ENCODE peak calls at places on chromosomes 6 and 20, in six cellular contexts. One of them, this sample, is unnamed. For H3K9me3, the result is how much of the 10 kb centered on the place peaks cover.

GRCh38 chr6:3727593-3728108 is 23.9 kb downstream of the PXDC1 start:
- DNase-seq in CD8-positive, alpha-beta memory T cell: no peak
- DNase-seq in GM23248: no peak
- DNase-seq in Peyer's patch: peak
- DNase-seq in heart left ventricle: no peak
- DNase-seq in esophagus squamous epithelium: no peak
- DNase-seq in this sample: no peak

GRCh38 chr20:53364617-53365016 is 229.0 kb downstream of the ZNF217 start:
- DNase-seq in GM23248: no peak
- DNase-seq in heart left ventricle: no peak
- DNase-seq in esophagus squamous epithelium: no peak
- DNase-seq in Peyer's patch: no peak
- DNase-seq in CD8-positive, alpha-beta memory T cell: no peak
- DNase-seq in this sample: no peak

GRCh38 chr6:158220786-158221442 is 52.8 kb downstream of the GTF2H5 start:
- DNase-seq in CD8-positive, alpha-beta memory T cell: peak
- DNase-seq in GM23248: peak
- DNase-seq in heart left ventricle: peak
- DNase-seq in Peyer's patch: peak
- DNase-seq in esophagus squamous epithelium: peak
- DNase-seq in this sample: peak

GRCh38 chr20:19017104-19017690 is 195.2 kb upstream of the SLC24A3 start:
- DNase-seq in GM23248: no peak
- DNase-seq in CD8-positive, alpha-beta memory T cell: no peak
- DNase-seq in Peyer's patch: no peak
- DNase-seq in heart left ventricle: no peak
- DNase-seq in esophagus squamous epithelium: no peak
- DNase-seq in this sample: no peak

GRCh38 chr20:19121463-19121862 is 91.0 kb upstream of the SLC24A3 start:
- DNase-seq in esophagus squamous epithelium: no peak
- DNase-seq in Peyer's patch: peak
- DNase-seq in CD8-positive, alpha-beta memory T cell: no peak
- DNase-seq in GM23248: no peak
- DNase-seq in heart left ventricle: no peak
- DNase-seq in this sample: no peak

GRCh38 chr6:159594750-159595117 is 98.3 kb downstream of the SOD2 start:
- DNase-seq in heart left ventricle: no peak
- DNase-seq in GM23248: peak
- DNase-seq in CD8-positive, alpha-beta memory T cell: no peak
- DNase-seq in esophagus squamous epithelium: no peak
- DNase-seq in Peyer's patch: no peak
- DNase-seq in this sample: no peak

GRCh38 chr6:15244605-15245360 is 1.1 kb upstream of the JARID2 start:
- DNase-seq in CD8-positive, alpha-beta memory T cell: no peak
- DNase-seq in GM23248: peak
- DNase-seq in Peyer's patch: peak
- DNase-seq in esophagus squamous epithelium: no peak
- DNase-seq in heart left ventricle: peak
- DNase-seq in this sample: peak

GRCh38 chr6:47130086-47130485 is 88.0 kb upstream of the ADGRF1 start:
- DNase-seq in heart left ventricle: no peak
- DNase-seq in GM23248: no peak
- DNase-seq in CD8-positive, alpha-beta memory T cell: no peak
- DNase-seq in esophagus squamous epithelium: no peak
- DNase-seq in Peyer's patch: no peak
- DNase-seq in this sample: no peak

GRCh38 chr6:125124250-125124777 is 29.3 kb upstream of the TPD52L1 start:
- DNase-seq in heart left ventricle: no peak
- DNase-seq in GM23248: peak
- DNase-seq in esophagus squamous epithelium: no peak
- DNase-seq in CD8-positive, alpha-beta memory T cell: no peak
- DNase-seq in Peyer's patch: no peak
- DNase-seq in this sample: no peak

GRCh38 chr6:149854532-149854931 is 9.6 kb downstream of the LRP11 start:
- DNase-seq in heart left ventricle: no peak
- DNase-seq in GM23248: peak
- DNase-seq in esophagus squamous epithelium: no peak
- DNase-seq in Peyer's patch: no peak
- DNase-seq in CD8-positive, alpha-beta memory T cell: no peak
- DNase-seq in this sample: no peak

GRCh38 chr20:40497781-40498691 is 191.0 kb downstream of the MAFB start:
- DNase-seq in esophagus squamous epithelium: peak
- DNase-seq in CD8-positive, alpha-beta memory T cell: no peak
- DNase-seq in GM23248: peak
- DNase-seq in Peyer's patch: no peak
- DNase-seq in heart left ventricle: peak
- DNase-seq in this sample: peak

GRCh38 chr6:113149511-113149910 is 707.6 kb upstream of the MARCKS start:
- DNase-seq in GM23248: no peak
- DNase-seq in CD8-positive, alpha-beta memory T cell: no peak
- DNase-seq in heart left ventricle: no peak
- DNase-seq in Peyer's patch: no peak
- DNase-seq in esophagus squamous epithelium: no peak
- DNase-seq in this sample: no peak

GRCh38 chr20:10379761-10380160 is 54.3 kb downstream of the MKKS start:
- DNase-seq in esophagus squamous epithelium: no peak
- DNase-seq in CD8-positive, alpha-beta memory T cell: no peak
- DNase-seq in Peyer's patch: no peak
- DNase-seq in GM23248: no peak
- DNase-seq in heart left ventricle: no peak
- DNase-seq in this sample: no peak

GRCh38 chr20:51528263-51529026 is 14.1 kb downstream of the NFATC2 start:
- DNase-seq in Peyer's patch: no peak
- DNase-seq in CD8-positive, alpha-beta memory T cell: peak
- DNase-seq in esophagus squamous epithelium: no peak
- DNase-seq in heart left ventricle: no peak
- DNase-seq in GM23248: no peak
- DNase-seq in this sample: no peak

GRCh38 chr6:52356017-52356416 is 5.9 kb upstream of the PAQR8 start:
- DNase-seq in Peyer's patch: peak
- DNase-seq in heart left ventricle: no peak
- DNase-seq in CD8-positive, alpha-beta memory T cell: no peak
- DNase-seq in GM23248: no peak
- DNase-seq in esophagus squamous epithelium: no peak
- DNase-seq in this sample: no peak

DNA sequence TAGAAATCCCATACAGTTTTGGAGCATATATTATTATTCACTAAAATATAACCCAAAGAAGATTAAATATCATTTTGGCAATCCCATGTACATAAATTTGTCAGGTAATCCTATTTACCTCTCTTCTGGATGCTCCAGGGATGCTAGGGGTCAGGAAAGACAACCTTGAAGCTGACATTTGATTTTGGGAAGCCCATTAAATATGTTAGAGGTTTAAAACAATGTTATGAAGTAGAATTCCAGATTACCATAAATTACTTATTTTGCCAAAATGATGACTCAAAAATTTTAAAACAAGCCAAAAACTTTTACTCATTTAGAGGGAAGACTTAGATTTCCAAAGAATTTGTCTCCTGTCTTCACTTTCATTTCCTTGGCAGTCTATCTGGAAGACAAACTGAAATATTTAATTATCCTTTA is 9.2 kb upstream of the IL22RA2 start:
- DNase-seq in esophagus squamous epithelium: no peak
- DNase-seq in CD8-positive, alpha-beta memory T cell: no peak
- DNase-seq in Peyer's patch: no peak
- DNase-seq in heart left ventricle: no peak
- DNase-seq in GM23248: no peak
- DNase-seq in this sample: no peak
- H3K9me3 ChIP-seq in esophagus squamous epithelium: under half
- H3K9me3 ChIP-seq in CD8-positive, alpha-beta memory T cell: under half
- H3K9me3 ChIP-seq in Peyer's patch: under half
- H3K9me3 ChIP-seq in heart left ventricle: half or more
- H3K9me3 ChIP-seq in GM23248: under half
- H3K9me3 ChIP-seq in this sample: under half

GRCh38 chr20:15835811-15836210 is 737.4 kb downstream of the KIF16B start:
- DNase-seq in heart left ventricle: no peak
- DNase-seq in CD8-positive, alpha-beta memory T cell: no peak
- DNase-seq in Peyer's patch: no peak
- DNase-seq in esophagus squamous epithelium: no peak
- DNase-seq in GM23248: no peak
- DNase-seq in this sample: no peak
- H3K9me3 ChIP-seq in heart left ventricle: under half
- H3K9me3 ChIP-seq in CD8-positive, alpha-beta memory T cell: under half
- H3K9me3 ChIP-seq in Peyer's patch: under half
- H3K9me3 ChIP-seq in esophagus squamous epithelium: under half
- H3K9me3 ChIP-seq in GM23248: under half
- H3K9me3 ChIP-seq in this sample: under half

DNA sequence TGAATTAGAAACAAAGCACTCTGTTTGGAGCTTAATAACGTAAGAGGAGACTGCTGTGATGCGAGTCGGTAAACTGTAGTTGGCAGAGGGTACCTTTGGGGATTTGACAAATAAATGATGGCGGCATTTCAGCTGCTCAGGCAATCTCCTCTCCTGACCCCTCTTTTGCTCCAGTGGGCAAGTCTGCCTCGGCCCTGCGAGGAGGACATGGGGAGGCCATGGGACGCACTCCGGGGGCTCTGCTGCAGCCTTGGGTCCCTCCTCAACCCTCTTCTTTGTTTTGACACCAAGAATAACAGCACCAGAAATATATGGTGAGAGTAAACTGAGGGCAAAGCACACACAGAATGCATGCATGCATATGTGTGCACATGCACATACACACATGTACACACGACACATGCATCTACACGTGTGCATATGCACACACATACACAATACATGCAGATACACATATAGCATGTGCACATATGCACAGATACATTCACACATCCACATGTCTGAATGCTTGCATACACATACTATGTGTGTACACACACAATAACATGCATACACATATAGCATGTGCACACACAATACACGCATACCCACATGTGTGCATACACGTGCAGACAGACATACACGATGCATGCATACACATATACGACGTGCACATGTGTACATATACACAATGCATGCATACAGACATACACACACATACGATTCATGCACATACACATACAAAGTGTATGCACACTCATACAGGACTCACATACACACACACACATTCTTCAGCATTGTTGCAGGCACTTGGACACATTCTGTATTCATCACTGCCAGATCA is 24.4 kb upstream of the IRF4 start:
- DNase-seq in esophagus squamous epithelium: no peak
- DNase-seq in heart left ventricle: no peak
- DNase-seq in Peyer's patch: peak
- DNase-seq in GM23248: no peak
- DNase-seq in CD8-positive, alpha-beta memory T cell: no peak
- DNase-seq in this sample: peak
- H3K9me3 ChIP-seq in esophagus squamous epithelium: under half
- H3K9me3 ChIP-seq in heart left ventricle: under half
- H3K9me3 ChIP-seq in Peyer's patch: under half
- H3K9me3 ChIP-seq in GM23248: under half
- H3K9me3 ChIP-seq in CD8-positive, alpha-beta memory T cell: under half
- H3K9me3 ChIP-seq in this sample: under half

GRCh38 chr6:130229645-130230044 is 6.9 kb upstream of the SAMD3 start:
- DNase-seq in esophagus squamous epithelium: no peak
- DNase-seq in GM23248: no peak
- DNase-seq in CD8-positive, alpha-beta memory T cell: no peak
- DNase-seq in Peyer's patch: no peak
- DNase-seq in heart left ventricle: no peak
- DNase-seq in this sample: no peak
- H3K9me3 ChIP-seq in esophagus squamous epithelium: under half
- H3K9me3 ChIP-seq in GM23248: under half
- H3K9me3 ChIP-seq in CD8-positive, alpha-beta memory T cell: under half
- H3K9me3 ChIP-seq in Peyer's patch: under half
- H3K9me3 ChIP-seq in heart left ventricle: under half
- H3K9me3 ChIP-seq in this sample: under half

DNA sequence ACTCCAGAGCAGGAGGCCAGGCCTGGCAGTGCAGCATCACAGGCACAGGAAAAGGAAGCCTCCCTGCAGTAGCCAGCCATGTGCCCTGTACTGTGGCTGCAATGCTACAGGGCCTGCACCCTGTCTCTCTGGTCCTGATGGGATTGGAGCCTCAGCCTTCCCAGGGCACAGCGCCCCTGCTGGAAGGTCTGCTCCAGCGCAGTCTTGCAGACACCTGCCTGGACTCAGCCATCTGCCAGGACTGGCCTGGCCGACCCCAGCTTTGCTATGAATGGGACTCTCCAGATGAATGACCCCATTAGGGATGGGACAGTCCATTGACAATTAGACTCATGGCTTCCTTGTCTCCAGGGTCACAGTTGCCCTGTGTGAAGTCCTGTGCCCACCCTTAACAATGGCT is 251.6 kb downstream of the ERMARD start:
- DNase-seq in GM23248: no peak
- DNase-seq in Peyer's patch: no peak
- DNase-seq in esophagus squamous epithelium: no peak
- DNase-seq in CD8-positive, alpha-beta memory T cell: no peak
- DNase-seq in heart left ventricle: no peak
- DNase-seq in this sample: peak
- H3K9me3 ChIP-seq in GM23248: under half
- H3K9me3 ChIP-seq in Peyer's patch: under half
- H3K9me3 ChIP-seq in esophagus squamous epithelium: under half
- H3K9me3 ChIP-seq in CD8-positive, alpha-beta memory T cell: under half
- H3K9me3 ChIP-seq in heart left ventricle: under half
- H3K9me3 ChIP-seq in this sample: under half

GRCh38 chr6:62652692-62653328 is 366.8 kb upstream of the KHDRBS2 start:
- DNase-seq in heart left ventricle: no peak
- DNase-seq in GM23248: peak
- DNase-seq in Peyer's patch: no peak
- DNase-seq in esophagus squamous epithelium: no peak
- DNase-seq in CD8-positive, alpha-beta memory T cell: no peak
- DNase-seq in this sample: no peak
- H3K9me3 ChIP-seq in heart left ventricle: half or more
- H3K9me3 ChIP-seq in GM23248: under half
- H3K9me3 ChIP-seq in Peyer's patch: under half
- H3K9me3 ChIP-seq in esophagus squamous epithelium: under half
- H3K9me3 ChIP-seq in CD8-positive, alpha-beta memory T cell: under half
- H3K9me3 ChIP-seq in this sample: under half

GRCh38 chr6:169937389-169938261 is 186.2 kb downstream of the ERMARD start:
- DNase-seq in CD8-positive, alpha-beta memory T cell: no peak
- DNase-seq in heart left ventricle: no peak
- DNase-seq in esophagus squamous epithelium: no peak
- DNase-seq in GM23248: no peak
- DNase-seq in Peyer's patch: no peak
- DNase-seq in this sample: no peak
- H3K9me3 ChIP-seq in CD8-positive, alpha-beta memory T cell: under half
- H3K9me3 ChIP-seq in heart left ventricle: under half
- H3K9me3 ChIP-seq in esophagus squamous epithelium: under half
- H3K9me3 ChIP-seq in GM23248: under half
- H3K9me3 ChIP-seq in Peyer's patch: under half
- H3K9me3 ChIP-seq in this sample: under half

GRCh38 chr6:151075005-151075404 is 164.8 kb upstream of the AKAP12 start:
- DNase-seq in CD8-positive, alpha-beta memory T cell: no peak
- DNase-seq in GM23248: no peak
- DNase-seq in Peyer's patch: no peak
- DNase-seq in heart left ventricle: no peak
- DNase-seq in esophagus squamous epithelium: no peak
- DNase-seq in this sample: no peak
- H3K9me3 ChIP-seq in CD8-positive, alpha-beta memory T cell: under half
- H3K9me3 ChIP-seq in GM23248: under half
- H3K9me3 ChIP-seq in Peyer's patch: under half
- H3K9me3 ChIP-seq in heart left ventricle: under half
- H3K9me3 ChIP-seq in esophagus squamous epithelium: under half
- H3K9me3 ChIP-seq in this sample: under half

GRCh38 chr6:168004945-168005344 is 7.5 kb downstream of the KIF25 start:
- DNase-seq in GM23248: no peak
- DNase-seq in heart left ventricle: no peak
- DNase-seq in Peyer's patch: no peak
- DNase-seq in esophagus squamous epithelium: no peak
- DNase-seq in CD8-positive, alpha-beta memory T cell: no peak
- DNase-seq in this sample: peak
- H3K9me3 ChIP-seq in GM23248: under half
- H3K9me3 ChIP-seq in heart left ventricle: under half
- H3K9me3 ChIP-seq in Peyer's patch: under half
- H3K9me3 ChIP-seq in esophagus squamous epithelium: under half
- H3K9me3 ChIP-seq in CD8-positive, alpha-beta memory T cell: under half
- H3K9me3 ChIP-seq in this sample: under half

This sample was measured in aorta.